ENCODE peak calls at places on chromosomes 12 and 14, in five cellular contexts. D is GM06990, C is GM12865, W is fibroblast of mammary gland, T is lower leg skin. S is an unnamed sample.

GRCh38 chr12:92421701-92422100 is 276.1 kb upstream of the BTG1 start:
- DNase-seq in W (peak), C (no peak), T (no peak), D (no peak), S (no peak)

GRCh38 chr14:99807413-99808132 is 14.4 kb downstream of the EML1 start:
- DNase-seq in C (no peak), D (no peak), T (no peak), W (peak), S (no peak)

GRCh38 chr14:98937021-98937420 is 335.0 kb downstream of the BCL11B start:
- DNase-seq in W (no peak), C (no peak), D (no peak), T (no peak), S (no peak)

GRCh38 chr14:90058876-90059458 is 2.8 kb upstream of the KCNK13 start:
- DNase-seq in C (no peak), W (no peak), T (no peak), D (no peak), S (no peak)

GRCh38 chr12:104462931-104463339 is 6.2 kb downstream of the CHST11 start:
- DNase-seq in C (peak), D (peak), W (no peak), T (no peak), S (no peak)

GRCh38 chr12:32536000-32536345 is 136.6 kb downstream of the FGD4 start:
- DNase-seq in C (no peak), D (no peak), W (no peak), T (no peak), S (no peak)

GRCh38 chr12:120367924-120368788 is 808 bp downstream of the MSI1 start:
- DNase-seq in T (no peak), W (peak), C (no peak), D (no peak), S (no peak)

GRCh38 chr12:80313184-80313583 is 130.9 kb upstream of the PTPRQ start:
- DNase-seq in T (no peak), W (peak), D (no peak), C (no peak), S (no peak)

GRCh38 chr14:93146119-93146518 is 30.4 kb upstream of the ITPK1 start:
- DNase-seq in W (no peak), D (peak), C (peak), T (no peak), S (no peak)

GRCh38 chr14:94769413-94770250 is at the start of gene GSC:
- DNase-seq in T (peak), D (no peak), C (no peak), W (peak), S (no peak)

GRCh38 chr12:67091204-67091603 is 178.0 kb upstream of the CAND1 start:
- DNase-seq in C (no peak), T (no peak), D (no peak), W (no peak), S (no peak)

GRCh38 chr14:104372390-104373054 is 207.0 kb upstream of the C14orf180 start:
- DNase-seq in T (no peak), D (no peak), C (no peak), W (no peak), S (peak)

GRCh38 chr14:93999573-93999972 is 2.5 kb downstream of the CCDC197 start:
- DNase-seq in C (peak), T (no peak), W (no peak), D (no peak), S (no peak)

GRCh38 chr14:90616881-90617280 is 199.3 kb downstream of the TTC7B start:
- DNase-seq in T (no peak), D (no peak), C (no peak), W (no peak), S (no peak)

GRCh38 chr14:80956922-80957321 is 1.5 kb downstream of the TSHR start:
- DNase-seq in C (no peak), W (no peak), D (no peak), T (no peak), S (no peak)

GRCh38 chr12:75556306-75556899 is 45.0 kb upstream of the KRR1 start:
- DNase-seq in W (no peak), D (no peak), T (no peak), C (no peak), S (no peak)

GRCh38 chr14:77040309-77040994 is 11.9 kb upstream of the IRF2BPL start:
- DNase-seq in W (peak), D (peak), C (peak), T (peak), S (no peak)

GRCh38 chr14:73862480-73862879 is 10.8 kb downstream of the PTGR2 start:
- DNase-seq in T (no peak), C (no peak), W (no peak), D (no peak), S (no peak)

GRCh38 chr14:71729581-71729980 is 202.6 kb upstream of the RGS6 start:
- DNase-seq in D (no peak), W (no peak), T (no peak), C (no peak), S (no peak)

GRCh38 chr14:55705651-55706340 is 125.8 kb downstream of the KTN1 start:
- DNase-seq in C (no peak), D (no peak), T (no peak), W (no peak), S (no peak)

GRCh38 chr12:65960820-65961691 is 136.8 kb downstream of the HMGA2 start:
- DNase-seq in W (peak), T (no peak), D (no peak), C (peak), S (no peak)

GRCh38 chr14:93753647-93754046 is 34.6 kb downstream of the PRIMA1 start:
- DNase-seq in W (no peak), T (no peak), D (no peak), C (no peak), S (no peak)

GRCh38 chr14:76259029-76259735 is 107.5 kb downstream of the GPATCH2L start:
- DNase-seq in W (peak), T (no peak), C (no peak), D (no peak), S (no peak)

GRCh38 chr12:34599530-34600513 is 577.5 kb downstream of the ALG10 start:
- DNase-seq in T (no peak), D (no peak), W (no peak), C (no peak), S (peak)

GRCh38 chr12:57693317-57693658 is 644 bp upstream of the OS9 start:
- DNase-seq in D (peak), T (no peak), C (no peak), W (no peak), S (no peak)

GRCh38 chr12:6701078-6701768 is 608 bp upstream of the PIANP start:
- DNase-seq in D (no peak), C (no peak), T (no peak), W (no peak), S (no peak)

GRCh38 chr14:93832665-93833064 is 44.4 kb upstream of the PRIMA1 start:
- DNase-seq in D (no peak), C (no peak), T (no peak), W (no peak), S (no peak)

GRCh38 chr12:131115766-131116165 is 162.1 kb downstream of the ADGRD1 start:
- DNase-seq in T (no peak), D (no peak), C (no peak), W (no peak), S (peak)

GRCh38 chr14:22500525-22500924 is 88.5 kb downstream of the DAD1 start:
- DNase-seq in W (no peak), D (no peak), C (no peak), T (no peak), S (no peak)

GRCh38 chr12:105803292-105803691 is 335.5 kb downstream of the NUAK1 start:
- DNase-seq in T (no peak), W (no peak), D (no peak), C (no peak), S (no peak)

GRCh38 chr12:65881348-65881961 is 57.2 kb downstream of the HMGA2 start:
- DNase-seq in T (peak), W (peak), D (no peak), C (no peak), S (no peak)

GRCh38 chr12:34218193-34219045 is 196.1 kb downstream of the ALG10 start:
- DNase-seq in W (peak), C (peak), T (peak), D (peak), S (no peak)

GRCh38 chr12:111311011-111311410 is 57.9 kb downstream of the PHETA1 start:
- DNase-seq in C (no peak), W (no peak), D (no peak), T (no peak), S (no peak)

GRCh38 chr12:57751432-57751787 is 700 bp downstream of the CDK4 start:
- DNase-seq in C (no peak), T (no peak), W (no peak), D (no peak), S (no peak)

GRCh38 chr12:115437061-115437567 is 753.1 kb upstream of the TBX3 start:
- DNase-seq in W (peak), T (no peak), D (no peak), C (peak), S (no peak)

GRCh38 chr14:104172880-104173279 is 34.5 kb downstream of the KIF26A start:
- DNase-seq in W (no peak), D (no peak), C (no peak), T (no peak), S (no peak)

GRCh38 chr12:46342562-46343033 is 30.0 kb downstream of the SLC38A2 start:
- DNase-seq in D (no peak), T (no peak), C (peak), W (peak), S (no peak)

GRCh38 chr14:29462271-29462670 is 465.4 kb downstream of the PRKD1 start:
- DNase-seq in C (no peak), W (no peak), T (no peak), D (no peak), S (no peak)

GRCh38 chr12:51867796-51868428 is 19.4 kb upstream of the FIGNL2 start:
- DNase-seq in W (no peak), D (no peak), T (no peak), C (no peak), S (no peak)

GRCh38 chr12:51869931-51870330 is 18.0 kb upstream of the ANKRD33 start:
- DNase-seq in D (no peak), T (no peak), W (no peak), C (no peak), S (peak)

GRCh38 chr12:51871126-51871525 is 16.8 kb upstream of the ANKRD33 start:
- DNase-seq in W (no peak), C (no peak), T (no peak), D (no peak), S (peak)

GRCh38 chr12:51869490-51869865 is 18.4 kb upstream of the ANKRD33 start:
- DNase-seq in W (no peak), D (no peak), C (no peak), T (no peak), S (peak)

DNA sequence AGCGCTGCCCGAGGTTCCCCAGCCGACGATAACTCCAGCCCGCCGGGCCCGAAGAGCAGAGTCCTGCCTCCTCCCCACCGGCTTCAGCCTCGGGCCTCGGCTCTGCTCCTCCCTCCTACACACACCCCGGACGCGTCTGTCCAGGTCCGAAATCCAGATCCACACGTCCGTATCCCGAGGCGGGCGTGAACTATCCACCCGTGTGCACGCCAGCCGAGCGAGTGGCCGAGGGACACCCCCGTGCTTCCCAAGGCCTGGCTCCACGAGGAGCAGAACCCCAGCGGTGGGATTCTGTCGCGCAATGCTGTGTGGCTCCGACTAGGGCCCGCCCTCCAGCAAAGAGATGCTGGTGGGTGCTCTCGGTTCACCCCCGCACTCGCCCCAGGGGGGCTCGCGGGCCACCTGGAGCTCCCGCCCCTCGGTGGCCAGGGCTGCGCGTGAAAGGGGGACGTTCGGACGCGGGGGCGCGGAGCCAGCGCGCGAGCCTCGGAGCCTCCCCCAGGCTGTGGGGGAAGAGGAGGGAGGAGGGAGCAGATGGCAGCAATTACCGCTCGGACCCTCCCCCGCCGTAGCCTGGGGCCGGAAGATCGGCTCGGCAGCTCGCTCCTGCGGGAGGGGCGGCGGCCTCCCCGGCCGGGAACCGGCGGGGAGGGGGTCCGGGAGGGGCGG is 18.9 kb upstream of the ANKRD33 start:
- DNase-seq in T (no peak), C (no peak), W (no peak), D (no peak), S (peak)
- TF ChIP-seq CTCF in T (no peak), C (no peak), W (no peak), D (no peak), S (peak)

DNA sequence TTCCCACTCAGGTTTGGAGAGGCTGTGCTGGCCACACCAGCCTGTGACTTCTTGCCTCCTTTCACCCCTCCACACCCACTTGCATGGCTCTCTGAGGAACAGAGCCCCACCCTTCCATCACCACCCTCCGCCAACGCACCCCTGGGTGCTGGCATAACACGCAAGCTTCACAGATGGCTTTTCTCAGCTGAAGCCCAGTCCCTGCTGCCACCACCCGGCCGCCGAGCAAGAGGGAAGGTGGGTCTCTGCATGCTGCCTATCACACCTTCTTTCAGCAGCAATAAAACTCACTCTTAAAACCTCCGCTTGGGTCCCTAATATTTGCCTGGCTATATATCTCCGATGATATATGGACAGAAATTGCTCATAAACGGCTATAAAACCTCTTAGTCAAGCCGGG is 41.6 kb downstream of the SMUG1 start:
- DNase-seq in D (no peak), C (no peak), T (no peak), W (no peak), S (no peak)
- TF ChIP-seq CTCF in D (peak), C (no peak), T (no peak), W (no peak), S (no peak)

DNA sequence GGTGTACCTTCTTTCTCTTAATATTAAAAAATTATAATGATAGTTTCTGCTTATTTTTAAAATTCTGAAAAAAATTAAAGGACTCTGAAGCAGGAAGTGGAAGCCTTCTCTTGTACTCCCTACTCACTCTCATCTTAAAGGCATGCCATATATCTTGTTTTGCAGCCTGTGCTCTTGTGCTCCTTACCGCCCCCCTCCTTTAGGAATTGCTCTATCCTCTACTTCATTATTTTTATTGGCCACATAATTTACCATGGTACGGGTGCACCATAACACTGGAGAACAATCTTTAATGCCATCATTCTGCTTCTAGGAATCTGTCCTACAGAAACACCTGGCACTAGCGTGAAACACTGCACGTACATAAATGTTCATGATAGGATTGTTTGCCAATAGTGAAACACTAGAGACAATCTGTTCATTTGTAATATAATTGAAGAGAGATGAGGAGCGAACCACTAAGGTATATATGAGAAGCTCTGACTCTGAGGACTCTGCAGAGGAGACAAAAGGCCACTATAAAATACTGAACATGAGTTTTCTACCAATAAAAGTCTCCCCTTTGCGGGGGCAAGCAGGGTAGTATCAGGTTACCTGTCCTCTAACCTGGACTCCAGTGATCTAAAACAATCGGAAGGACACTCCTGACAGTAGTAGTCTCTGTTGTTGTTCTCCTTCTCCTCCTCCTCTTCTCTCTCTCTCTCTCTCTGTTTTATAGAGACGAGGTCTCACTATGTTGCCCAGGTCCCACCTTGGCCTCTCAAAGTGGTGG is 6.3 kb upstream of the NYNRIN start:
- DNase-seq in D (no peak), C (no peak), W (peak), T (no peak), S (no peak)
- TF ChIP-seq CTCF in D (no peak), C (no peak), W (peak), T (no peak), S (peak)

DNA sequence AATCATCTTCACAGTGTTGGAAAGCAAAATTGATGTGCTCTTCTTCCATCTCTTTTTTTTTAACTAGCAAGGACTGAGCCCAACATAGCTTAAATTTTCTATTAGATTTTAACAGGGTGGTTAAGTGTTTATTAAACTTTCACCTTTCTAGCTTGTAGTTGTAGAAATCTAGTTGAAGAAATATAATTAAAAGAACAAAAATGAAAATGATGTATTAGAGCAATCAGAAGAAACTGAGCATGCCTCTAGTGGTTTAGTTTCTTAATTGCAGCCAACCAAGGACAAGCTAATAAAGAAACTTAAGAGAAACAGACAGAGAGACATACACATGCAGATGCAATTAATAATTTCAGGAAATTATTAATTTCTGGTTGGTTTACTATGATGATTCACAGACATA is 673.0 kb upstream of the LMO3 start:
- DNase-seq in W (no peak), C (no peak), D (no peak), T (no peak), S (no peak)
- TF ChIP-seq CTCF in W (no peak), C (no peak), D (no peak), T (no peak), S (peak)

GRCh38 chr12:1279050-1279449 is 288.0 kb downstream of the ERC1 start:
- DNase-seq in C (no peak), W (no peak), D (no peak), T (no peak), S (no peak)
- TF ChIP-seq CTCF in C (no peak), W (no peak), D (no peak), T (no peak), S (peak)

S was measured in chondrocyte.